ENCODE peak calls at places on chromosomes 4 and X, in six cellular contexts. A is osteoblast, R is GM13977, M is uterus, S is H9, D is suprapubic skin. V is an unnamed sample.
A peak's percentile ranks its signal among the peaks of the same experiment; 100 is the strongest.

GRCh38 chr4:125838924-125839323 is 524.2 kb downstream of the FAT4 start:
- DNase-seq in A (no peak), R (no peak), M (no peak), S (no peak), D (no peak), V (no peak)

GRCh38 chr4:145587088-145587487 is 32.1 kb upstream of the MMAA start:
- DNase-seq in A (no peak), R (no peak), M (no peak), S (no peak), D (no peak), V (no peak)

GRCh38 chr4:7195138-7195510 is 2.8 kb downstream of the SORCS2 start:
- DNase-seq in A (peak; percentile 91), R (no peak), M (no peak), S (peak; percentile 14), D (peak; percentile 50), V (no peak)

GRCh38 chrX:13398073-13398823 is 78.4 kb upstream of the ATXN3L start:
- DNase-seq in A (peak; percentile 74), R (no peak), M (peak; percentile 40), S (no peak), D (no peak), V (no peak)

GRCh38 chrX:73903941-73904340 is 340.9 kb downstream of the CHIC1 start:
- DNase-seq in A (no peak), R (no peak), M (no peak), S (no peak), D (no peak), V (no peak)

GRCh38 chr4:125115476-125115875 is 199.3 kb upstream of the FAT4 start:
- DNase-seq in A (no peak), R (no peak), M (no peak), S (no peak), D (no peak), V (no peak)

GRCh38 chr4:6944311-6945051 is 34.9 kb downstream of the TBC1D14 start:
- DNase-seq in A (peak; percentile 46), R (no peak), M (no peak), S (no peak), D (peak; percentile 62), V (no peak)

GRCh38 chr4:139556735-139557505 is 901 bp upstream of the SETD7 start:
- DNase-seq in A (peak; percentile 68), R (peak; percentile 36), M (peak; percentile 58), S (peak; percentile 64), D (peak; percentile 82), V (peak; percentile 34)

GRCh38 chrX:288561-288991 is 7.4 kb downstream of the PLCXD1 start:
- DNase-seq in A (peak; percentile 61), R (no peak), M (no peak), S (no peak), D (peak; percentile 72), V (no peak)

GRCh38 chr4:82436130-82436529 is 5.7 kb downstream of the ENOPH1 start:
- DNase-seq in A (no peak), R (no peak), M (no peak), S (no peak), D (no peak), V (no peak)

GRCh38 chr4:82434949-82435348 is 4.6 kb downstream of the ENOPH1 start:
- DNase-seq in A (no peak), R (no peak), M (no peak), S (no peak), D (no peak), V (no peak)

GRCh38 chr4:82436780-82437179 is 6.4 kb downstream of the ENOPH1 start:
- DNase-seq in A (no peak), R (no peak), M (no peak), S (no peak), D (no peak), V (no peak)

GRCh38 chr4:82439088-82439487 is 8.7 kb downstream of the ENOPH1 start:
- DNase-seq in A (no peak), R (no peak), M (no peak), S (no peak), D (no peak), V (no peak)

DNA sequence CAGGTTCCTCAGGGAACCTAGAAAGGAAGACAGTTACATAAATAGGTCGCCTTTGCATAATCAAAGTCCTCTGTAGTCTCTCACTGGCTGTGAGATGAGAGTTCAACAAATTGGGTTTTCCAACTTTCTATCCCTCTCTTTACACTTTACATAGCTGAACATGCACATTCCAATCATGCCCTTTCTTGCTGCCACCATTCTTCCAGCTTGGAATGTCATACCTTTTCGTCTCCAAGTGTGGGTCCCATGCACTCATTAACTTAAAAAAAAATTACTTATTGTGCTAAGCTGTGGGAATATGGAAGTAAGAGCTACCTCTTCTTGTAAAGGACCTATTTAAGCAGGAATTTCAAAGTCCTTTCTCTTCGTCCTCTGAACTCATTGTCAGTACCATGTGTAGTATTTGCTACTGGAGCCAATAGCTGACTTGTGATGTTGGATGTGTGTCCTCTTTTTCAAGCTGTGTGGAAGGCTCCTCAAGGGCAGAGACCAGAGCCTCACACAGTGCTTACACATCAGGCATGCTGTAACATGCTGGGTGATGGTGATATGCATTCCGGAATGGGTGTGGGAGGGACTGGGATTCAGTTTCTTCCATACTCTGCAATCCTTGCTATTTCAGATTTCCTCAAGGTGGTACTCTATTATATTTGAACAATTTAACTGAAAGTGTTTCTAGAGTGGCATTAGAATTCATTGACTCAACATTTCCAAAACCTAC is 7.1 kb downstream of the ENOPH1 start:
- DNase-seq in A (peak; percentile 51), R (no peak), M (no peak), S (no peak), D (no peak), V (no peak)
- TF ChIP-seq CTCF in A (no peak), R (no peak), M (no peak), S (no peak), D (no peak), V (no peak)

GRCh38 chrX:129596077-129596476 is 56.0 kb downstream of the OCRL start:
- DNase-seq in A (no peak), R (no peak), M (no peak), S (no peak), D (no peak), V (no peak)

GRCh38 chrX:129599996-129600395 is 54.8 kb downstream of the APLN start:
- DNase-seq in A (no peak), R (no peak), M (no peak), S (no peak), D (no peak), V (no peak)

GRCh38 chrX:129599499-129599898 is 55.3 kb downstream of the APLN start:
- DNase-seq in A (no peak), R (no peak), M (no peak), S (no peak), D (no peak), V (no peak)

GRCh38 chrX:129597905-129598304 is 56.9 kb downstream of the APLN start:
- DNase-seq in A (no peak), R (no peak), M (no peak), S (no peak), D (no peak), V (no peak)

DNA sequence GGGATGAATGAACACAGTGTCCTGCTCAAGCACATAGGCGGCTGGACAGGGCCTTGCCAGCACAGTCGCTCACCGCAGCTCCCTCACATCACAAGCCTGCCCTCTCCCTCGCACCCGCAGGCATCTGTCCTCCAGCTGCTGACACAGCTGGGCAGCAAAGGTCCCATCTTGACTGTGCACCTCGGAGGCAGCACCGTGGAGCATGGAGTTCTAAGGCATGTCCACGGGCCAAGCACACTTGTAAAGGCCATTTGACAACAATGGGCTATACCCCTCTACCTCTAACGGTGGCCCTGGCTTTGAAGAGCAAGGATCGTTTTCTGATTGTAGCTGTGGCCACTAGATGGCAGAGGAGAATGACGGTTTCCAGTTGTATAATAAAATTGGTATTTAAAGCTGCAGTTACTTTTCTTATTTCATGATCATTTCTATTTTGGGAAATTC is 53.8 kb downstream of the APLN start:
- DNase-seq in A (peak; percentile 85), R (peak; percentile 48), M (no peak), S (no peak), D (no peak), V (peak; percentile 26)
- TF ChIP-seq CTCF in A (peak; percentile 76), R (peak; percentile 66), M (peak; percentile 49), S (peak; percentile 83), D (no peak), V (peak; percentile 75)

GRCh38 chr4:83034630-83035494 is at the start of gene COPS4:
- DNase-seq in A (peak; percentile 90), R (peak; percentile 92), M (peak; percentile 98), S (peak; percentile 99), D (peak; percentile 97), V (peak; percentile 85)
- TF ChIP-seq CTCF in A (no peak), R (no peak), M (peak; percentile 63), S (peak; percentile 48), D (peak; percentile 49), V (peak; percentile 40)

GRCh38 chr4:2698504-2698903 is 57.6 kb downstream of the TNIP2 start:
- DNase-seq in A (peak; percentile 61), R (no peak), M (no peak), S (no peak), D (no peak), V (no peak)

GRCh38 chr4:2694691-2695090 is 61.4 kb downstream of the TNIP2 start:
- DNase-seq in A (no peak), R (no peak), M (no peak), S (no peak), D (no peak), V (no peak)

GRCh38 chr4:2695661-2696060 is 60.5 kb downstream of the TNIP2 start:
- DNase-seq in A (no peak), R (no peak), M (no peak), S (no peak), D (no peak), V (no peak)

GRCh38 chr4:2697995-2698414 is 58.1 kb downstream of the TNIP2 start:
- DNase-seq in A (no peak), R (no peak), M (no peak), S (no peak), D (no peak), V (no peak)

DNA sequence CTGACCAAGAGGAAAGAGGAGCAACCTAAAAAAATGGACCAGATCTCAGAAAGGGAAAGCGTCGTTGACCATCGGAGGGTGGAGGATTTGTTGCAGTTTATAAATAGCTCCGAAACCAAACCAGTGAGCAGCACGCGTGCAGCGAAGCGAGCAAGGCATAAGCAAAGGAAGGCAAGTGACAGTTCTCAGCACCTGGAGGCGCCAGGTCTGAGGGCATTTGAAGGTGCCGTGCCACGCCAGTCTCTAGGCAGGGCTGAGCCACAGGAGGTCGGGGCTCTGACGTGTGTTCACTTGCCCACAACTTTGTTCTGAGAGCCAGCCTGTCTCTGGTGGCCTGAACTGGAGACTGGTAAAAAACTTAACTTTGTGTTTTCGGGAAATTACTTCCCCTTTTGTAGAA is 59.7 kb downstream of the TNIP2 start:
- DNase-seq in A (no peak), R (peak; percentile 88), M (no peak), S (no peak), D (no peak), V (no peak)
- TF ChIP-seq CTCF in A (no peak), R (peak; percentile 35), M (no peak), S (no peak), D (no peak), V (no peak)

GRCh38 chr4:74541611-74542177 is 96.8 kb downstream of the AREG start:
- DNase-seq in A (no peak), R (no peak), M (no peak), S (peak; percentile 30), D (no peak), V (no peak)
- TF ChIP-seq CTCF in A (no peak), R (no peak), M (no peak), S (peak; percentile 15), D (no peak), V (no peak)

DNA sequence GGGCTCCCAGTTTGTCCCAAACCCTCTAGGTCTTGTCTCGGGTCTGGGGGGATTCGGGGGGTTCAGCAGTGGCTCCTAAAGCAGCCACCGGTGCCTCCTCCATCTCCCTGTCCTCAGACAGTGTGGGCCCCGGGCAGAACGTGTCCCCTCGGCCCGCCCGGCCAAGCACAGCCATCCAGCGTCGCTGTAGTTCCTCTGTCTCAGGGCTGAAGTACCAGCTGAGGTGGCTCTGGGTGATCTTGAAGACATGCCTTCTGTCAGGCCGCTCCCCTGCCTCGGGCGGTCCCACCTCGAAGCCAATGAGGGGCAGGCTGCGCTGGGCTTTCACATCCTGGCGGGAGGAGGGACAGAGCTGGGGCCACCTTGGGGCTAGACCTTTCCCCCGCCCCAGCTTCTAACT is 5.9 kb downstream of the TSR2 start:
- DNase-seq in A (peak; percentile 15), R (no peak), M (no peak), S (peak; percentile 82), D (no peak), V (no peak)
- TF ChIP-seq CTCF in A (no peak), R (no peak), M (no peak), S (no peak), D (no peak), V (no peak)

V was measured in neural crest cell.